ENCODE peak calls at places on chromosomes 5 and 9, in eight cellular contexts. P is CD8-positive, alpha-beta memory T cell; E is SJSA1; Q is psoas muscle; B is endothelial cell of umbilical vein; N is coronary artery; R is aorta; S is AG10803. I is an unnamed sample.
A peak's percentile ranks its signal among the peaks of the same experiment; 100 is the strongest.

GRCh38 chr5:2681476-2681875 is 70.0 kb downstream of the IRX2 start:
- DNase-seq in N (no peak), R (no peak), S (no peak), B (no peak), P (no peak), Q (no peak), E (no peak), I (no peak)

GRCh38 chr5:2658421-2658820 is 93.1 kb downstream of the IRX2 start:
- DNase-seq in N (peak; percentile 2), S (peak; percentile 1), B (no peak), E (peak; percentile 35), P (no peak), Q (no peak), R (no peak), I (no peak)

GRCh38 chr5:25950681-25951080 is 1087.7 kb downstream of the CDH9 start:
- DNase-seq in R (no peak), B (no peak), E (no peak), Q (no peak), P (no peak), N (no peak), S (no peak), I (no peak)

GRCh38 chr9:69324549-69325401 is at the start of gene ENTREP1:
- DNase-seq in S (peak; percentile 15), P (no peak), N (no peak), Q (peak; percentile 87), B (peak; percentile 62), E (no peak), R (peak; percentile 76), I (peak; percentile 86)

GRCh38 chr9:106718996-106719395 is 144.0 kb upstream of the ZNF462 start:
- DNase-seq in E (no peak), P (no peak), Q (no peak), R (no peak), N (no peak), B (peak; percentile 3), S (peak; percentile 52), I (no peak)

GRCh38 chr5:110105692-110106091 is 416.0 kb downstream of the MAN2A1 start:
- DNase-seq in B (no peak), S (peak; percentile 55), Q (no peak), R (peak; percentile 32), E (no peak), N (no peak), P (no peak), I (peak; percentile 18)

GRCh38 chr5:158951461-158951860 is 148.3 kb downstream of the EBF1 start:
- DNase-seq in S (no peak), P (no peak), N (no peak), Q (no peak), R (no peak), B (no peak), E (no peak), I (no peak)

GRCh38 chr5:142683885-142684505 is 1.9 kb downstream of the FGF1 start:
- DNase-seq in P (no peak), S (no peak), B (no peak), N (peak; percentile 59), Q (no peak), R (no peak), E (no peak), I (no peak)

GRCh38 chr9:34254141-34254913 is 74.7 kb downstream of the KIF24 start:
- DNase-seq in P (no peak), Q (peak; percentile 72), E (peak; percentile 55), B (no peak), N (no peak), S (peak; percentile 83), R (peak; percentile 59), I (no peak)

GRCh38 chr5:179237770-179238627 is 107.3 kb downstream of the ADAMTS2 start:
- DNase-seq in Q (peak; percentile 37), N (peak; percentile 66), E (peak; percentile 32), R (no peak), B (no peak), S (no peak), P (no peak), I (peak; percentile 16)

GRCh38 chr5:179239256-179240135 is 105.8 kb downstream of the ADAMTS2 start:
- DNase-seq in S (no peak), R (no peak), Q (no peak), E (peak; percentile 38), N (peak; percentile 61), B (no peak), P (no peak), I (peak; percentile 12)

GRCh38 chr5:179241175-179241574 is 104.1 kb downstream of the ADAMTS2 start:
- DNase-seq in R (no peak), E (no peak), Q (peak; percentile 55), S (peak; percentile 39), N (no peak), B (no peak), P (no peak), I (peak; percentile 17)

GRCh38 chr5:179240561-179240960 is 104.7 kb downstream of the ADAMTS2 start:
- DNase-seq in E (no peak), S (no peak), B (no peak), R (no peak), P (no peak), N (no peak), Q (no peak), I (no peak)

DNA sequence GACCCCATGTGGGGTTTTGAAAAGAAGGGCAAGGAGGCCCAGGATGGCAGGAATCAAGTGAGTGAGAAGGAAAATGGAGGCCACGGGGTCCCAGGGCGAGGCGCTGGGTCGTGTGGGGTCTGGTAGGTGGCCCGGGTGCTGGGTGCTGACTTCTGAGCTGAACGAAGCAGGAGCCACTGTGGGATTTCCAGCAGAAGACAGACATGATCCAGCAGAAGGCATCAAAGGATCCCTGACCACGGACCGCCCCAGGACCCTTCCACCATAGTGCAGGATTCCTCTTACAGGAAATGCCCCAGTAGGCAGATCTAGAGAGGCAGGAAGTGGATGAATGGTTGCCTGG is 106.7 kb downstream of the ADAMTS2 start:
- DNase-seq in Q (no peak), P (no peak), N (peak; percentile 41), B (no peak), S (no peak), R (no peak), E (peak; percentile 38), I (no peak)
- H3K4me3 ChIP-seq in Q (no peak overlapping the region), P (no peak overlapping the region), N (no peak overlapping the region), B (no peak overlapping the region), S (no peak overlapping the region), R (no peak overlapping the region), E (no peak overlapping the region), I (no peak overlapping the region)

GRCh38 chr5:15573594-15573993 is 73.6 kb downstream of the FBXL7 start:
- DNase-seq in B (peak; percentile 70), R (no peak), N (no peak), S (no peak), E (no peak), Q (no peak), P (no peak), I (no peak)
- H3K4me3 ChIP-seq in B (no peak overlapping the region), R (no peak overlapping the region), N (no peak overlapping the region), S (no peak overlapping the region), E (no peak overlapping the region), Q (no peak overlapping the region), P (no peak overlapping the region), I (no peak overlapping the region)

DNA sequence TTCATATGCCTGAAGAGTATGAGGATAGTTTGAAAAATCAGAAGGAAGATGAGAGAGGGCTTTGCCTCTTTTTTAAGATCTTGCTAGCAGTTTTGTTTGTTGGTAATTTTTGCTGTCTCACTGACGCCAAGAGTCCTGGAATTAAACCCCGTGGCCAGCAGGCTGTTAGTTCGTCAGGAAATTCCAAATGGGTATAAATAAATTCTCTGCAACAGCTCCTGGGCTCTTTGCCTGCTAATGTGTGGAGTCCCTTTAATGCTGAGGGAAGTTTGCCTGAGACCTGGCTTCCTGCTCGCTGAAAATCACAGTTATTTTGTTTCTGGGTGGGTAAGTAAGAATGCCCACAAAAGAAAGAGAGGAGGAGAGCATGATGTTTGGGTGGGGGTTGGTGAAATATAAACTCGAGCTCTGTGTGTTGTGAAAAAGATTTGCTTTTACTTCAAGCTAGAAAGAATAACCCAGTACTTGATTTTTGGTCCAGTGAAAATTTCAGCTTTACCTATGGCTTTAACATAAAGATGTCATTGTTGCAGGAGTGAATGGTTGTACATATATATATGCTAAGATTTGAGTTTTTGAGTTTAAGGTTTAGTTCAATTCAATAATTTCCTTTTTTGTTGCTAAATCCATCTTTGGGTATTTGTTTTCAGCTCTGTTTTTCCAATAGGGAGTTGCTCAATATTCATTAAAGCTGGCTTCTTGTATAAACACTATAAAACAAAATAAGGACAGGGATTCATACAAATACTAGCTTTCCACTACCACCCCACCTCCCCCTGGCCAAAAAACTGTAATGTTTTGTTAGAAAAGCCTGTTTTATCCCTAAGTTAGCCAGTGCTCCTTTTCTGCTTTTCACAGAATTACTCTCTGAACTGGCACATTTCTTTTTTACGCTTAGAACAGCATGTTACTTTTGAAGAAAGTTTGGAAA is 147.8 kb upstream of the DMRT1 start:
- DNase-seq in B (peak; percentile 92), N (no peak), S (peak; percentile 93), E (peak; percentile 57), P (no peak), Q (peak; percentile 66), R (peak; percentile 74), I (peak; percentile 82)
- H3K4me3 ChIP-seq in B (no peak overlapping the region), N (peak overlapping the region; percentile 67), S (peak overlapping the region; percentile 51), E (peak overlapping the region; percentile 18), P (no peak overlapping the region), Q (peak overlapping the region; percentile 70), R (peak overlapping the region; percentile 41), I (peak overlapping the region; percentile 48)

GRCh38 chr9:4349841-4350418 is 50.1 kb upstream of the GLIS3 start:
- DNase-seq in Q (no peak), P (no peak), S (no peak), B (no peak), E (no peak), R (no peak), N (no peak), I (no peak)
- H3K4me3 ChIP-seq in Q (no peak overlapping the region), P (no peak overlapping the region), S (no peak overlapping the region), B (no peak overlapping the region), E (no peak overlapping the region), R (no peak overlapping the region), N (no peak overlapping the region), I (no peak overlapping the region)

GRCh38 chr9:99464568-99464967 is 242.5 kb downstream of the SEC61B start:
- DNase-seq in R (no peak), E (no peak), N (no peak), B (no peak), P (no peak), Q (no peak), S (no peak), I (no peak)
- H3K4me3 ChIP-seq in R (no peak overlapping the region), E (no peak overlapping the region), N (no peak overlapping the region), B (no peak overlapping the region), P (no peak overlapping the region), Q (no peak overlapping the region), S (no peak overlapping the region), I (no peak overlapping the region)

DNA sequence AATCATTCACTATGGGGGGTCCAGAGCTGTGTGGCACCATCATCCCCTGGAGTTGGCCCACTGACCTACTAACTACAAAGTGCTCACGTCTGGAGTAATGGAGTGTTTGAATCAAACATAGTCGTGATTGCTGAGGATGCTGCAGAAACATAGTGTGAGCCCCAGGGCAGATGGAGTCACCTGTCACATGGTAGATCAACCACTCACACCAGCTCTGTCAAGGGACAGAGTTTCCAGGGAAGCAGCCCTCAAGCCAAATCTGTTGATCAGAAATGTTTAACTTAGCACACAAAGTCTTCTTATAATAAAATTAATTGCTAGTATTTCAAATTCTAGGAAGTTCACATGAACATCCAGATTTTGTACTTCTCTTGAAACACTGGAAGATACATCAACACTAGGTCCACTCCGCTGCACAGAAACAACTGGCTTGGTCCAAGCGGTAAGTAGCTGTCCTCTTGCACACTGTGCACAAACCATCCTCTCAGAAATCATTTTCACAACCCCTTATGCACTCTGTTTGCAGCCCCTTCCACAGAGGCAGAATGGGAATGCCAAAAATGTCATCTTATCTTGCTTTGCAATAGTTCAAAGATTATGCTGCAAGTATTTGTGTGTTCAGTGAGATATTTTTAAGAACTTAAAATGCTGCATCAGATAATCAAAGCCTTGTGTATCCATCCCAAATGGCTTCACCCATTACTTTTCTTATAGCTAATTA is 191.0 kb downstream of the EPB41L4A start:
- DNase-seq in P (no peak), Q (no peak), R (no peak), S (no peak), N (no peak), E (no peak), B (no peak), I (no peak)
- H3K4me3 ChIP-seq in P (no peak overlapping the region), Q (no peak overlapping the region), R (no peak overlapping the region), S (no peak overlapping the region), N (peak overlapping the region; percentile 3), E (no peak overlapping the region), B (no peak overlapping the region), I (peak overlapping the region; percentile 23)

I was measured in heart left ventricle.